ENCODE peak calls at places on chromosomes 3 and 15, in five cellular contexts. G is NCI-H2081 treated with DMSO at 0.1 percent for 48 hours; S is A549; I is stimulated activated CD8-positive, alpha-beta memory T cell treated with anti-CD3 and anti-CD28 coated beads, Interleukin-15, amount 100 ng/mL, for 1 hour; B is NB4. F is an unnamed sample.
A peak's percentile ranks its signal among the peaks of the same experiment; 100 is the strongest.

GRCh38 chr3:197392961-197393360 is 94.5 kb upstream of the DLG1 start:
- DNase-seq in B (no peak), I (no peak), S (no peak), G (no peak), F (no peak)

GRCh38 chr3:144067059-144067458 is 95.4 kb downstream of the DIPK2A start:
- DNase-seq in S (no peak), I (no peak), B (no peak), G (no peak), F (no peak)

GRCh38 chr3:87410110-87410509 is 133.7 kb upstream of the POU1F1 start:
- DNase-seq in S (no peak), G (no peak), B (no peak), I (no peak), F (no peak)

GRCh38 chr15:48718646-48719045 is 73.1 kb upstream of the FBN1 start:
- DNase-seq in B (no peak), I (no peak), G (no peak), S (no peak), F (peak; percentile 46)

GRCh38 chr3:44893097-44893496 is 18.7 kb downstream of the TGM4 start:
- DNase-seq in I (no peak), S (no peak), B (no peak), G (no peak), F (peak; percentile 57)

GRCh38 chr3:56796202-56796601 is 5.5 kb downstream of the ARHGEF3 start:
- DNase-seq in B (no peak), G (no peak), S (no peak), I (no peak), F (peak; percentile 82)

GRCh38 chr3:88038561-88038960 is 20.2 kb downstream of the CGGBP1 start:
- DNase-seq in B (no peak), I (no peak), S (no peak), G (no peak), F (peak; percentile 78)

GRCh38 chr3:121722346-121722745 is 27.2 kb downstream of the GOLGB1 start:
- DNase-seq in S (no peak), I (no peak), G (no peak), B (no peak), F (no peak)

GRCh38 chr3:108218811-108219210 is 3.4 kb downstream of the IFT57 start:
- DNase-seq in S (no peak), G (no peak), I (no peak), B (no peak), F (peak; percentile 55)

GRCh38 chr3:8988791-8989558 is 25.7 kb upstream of the RAD18 start:
- DNase-seq in I (no peak), S (no peak), G (no peak), B (no peak), F (no peak)

GRCh38 chr3:179163503-179163902 is 15.3 kb downstream of the PIK3CA start:
- DNase-seq in B (no peak), I (no peak), G (no peak), S (no peak), F (no peak)

GRCh38 chr3:68206524-68207117 is 552.2 kb upstream of the SUCLG2 start:
- DNase-seq in S (no peak), G (no peak), B (peak; percentile 4), I (no peak), F (no peak)

GRCh38 chr15:74374648-74375302 is 7.3 kb upstream of the CYP11A1 start:
- DNase-seq in I (no peak), G (no peak), S (no peak), B (no peak), F (no peak)

GRCh38 chr15:22969512-22969911 is 10.7 kb downstream of the CYFIP1 start:
- DNase-seq in B (no peak), S (no peak), G (no peak), I (no peak), F (no peak)

GRCh38 chr3:108608750-108609149 is 19.2 kb downstream of the DZIP3 start:
- DNase-seq in B (no peak), S (no peak), I (no peak), G (no peak), F (no peak)

GRCh38 chr15:32636908-32637567 is 4.5 kb upstream of the SCG5 start:
- DNase-seq in B (no peak), S (no peak), I (no peak), G (no peak), F (no peak)

GRCh38 chr3:31541102-31541501 is 8.4 kb downstream of the STT3B start:
- DNase-seq in I (no peak), B (peak; percentile 53), S (no peak), G (no peak), F (no peak)

GRCh38 chr15:41603941-41604660 is 45.1 kb downstream of the TYRO3 start:
- DNase-seq in I (peak; percentile 31), S (peak; percentile 73), B (peak; percentile 73), G (no peak), F (peak; percentile 91)

GRCh38 chr15:90529369-90530249 is at the start of gene CRTC3:
- DNase-seq in I (no peak), G (no peak), S (peak; percentile 74), B (peak; percentile 72), F (peak; percentile 66)

GRCh38 chr3:46549989-46550388 is 16.1 kb downstream of the LRRC2 start:
- DNase-seq in S (no peak), G (no peak), I (no peak), B (no peak), F (no peak)

GRCh38 chr3:194351952-194352536 is 916 bp upstream of the CPN2 start:
- DNase-seq in S (no peak), G (no peak), I (no peak), B (no peak), F (no peak)

F was measured in choroid plexus epithelial cell.